ENCODE peak calls at places on chromosomes 6 and 20, in ten cellular contexts. S, O, L, A, U, R, P, G, K and B are unnamed samples.

GRCh38 chr6:90028995-90029635 is 134.8 kb downstream of the GJA10 start:
- DNase-seq in U (no peak), R (no peak), O (no peak), P (no peak), G (no peak), K (no peak), L (no peak), S (no peak), A (no peak), B (no peak)

GRCh38 chr6:1612902-1613301 is 3.2 kb downstream of the FOXC1 start:
- DNase-seq in R (no peak), P (peak), L (no peak), G (peak), U (no peak), S (no peak), A (no peak), O (no peak), K (no peak), B (peak)

GRCh38 chr6:160930547-160931377 is 60.8 kb upstream of the MAP3K4 start:
- DNase-seq in P (peak), U (peak), K (peak), R (peak), O (peak), G (peak), L (peak), S (peak), A (peak), B (peak)

GRCh38 chr20:44526129-44526528 is 4.3 kb upstream of the SERINC3 start:
- DNase-seq in K (no peak), U (no peak), O (no peak), S (no peak), P (no peak), A (no peak), L (peak), R (no peak), G (peak), B (peak)

GRCh38 chr6:155273438-155273837 is 9.6 kb downstream of the CLDN20 start:
- DNase-seq in L (peak), K (no peak), A (no peak), S (no peak), U (no peak), P (peak), R (no peak), G (peak), O (no peak), B (peak)

GRCh38 chr6:157223021-157223430 is 100.3 kb downstream of the TMEM242 start:
- DNase-seq in S (no peak), O (no peak), U (no peak), L (no peak), R (no peak), G (no peak), K (no peak), P (no peak), A (no peak), B (no peak)

GRCh38 chr20:47392015-47392720 is 35.7 kb upstream of the ZMYND8 start:
- DNase-seq in S (no peak), U (no peak), R (no peak), P (peak), K (no peak), G (peak), O (peak), A (no peak), L (peak), B (peak)

GRCh38 chr6:73696990-73697651 is 1.1 kb downstream of the CD109 start:
- DNase-seq in U (no peak), K (no peak), R (no peak), G (no peak), L (no peak), O (no peak), P (no peak), A (no peak), S (no peak), B (no peak)

GRCh38 chr6:43734294-43734665 is 35.7 kb upstream of the VEGFA start:
- DNase-seq in U (no peak), O (no peak), P (no peak), G (no peak), S (no peak), L (no peak), K (no peak), A (no peak), R (no peak), B (no peak)